ENCODE peak calls at places on chromosomes 4 and X, in six cellular contexts. Y is RWPE1, U is A673, G is mammary epithelial cell, C is AG10803, N is MM.1S. K is an unnamed sample.

GRCh38 chr4:72360075-72360474 is 208.9 kb downstream of the ADAMTS3 start:
- DNase-seq in Y (no peak), U (no peak), G (no peak), C (no peak), N (no peak), K (no peak)

GRCh38 chr4:59608466-59608865 is 1591.7 kb upstream of the ADGRL3 start:
- DNase-seq in Y (peak), U (no peak), G (peak), C (peak), N (no peak), K (peak)

GRCh38 chr4:121016630-121017029 is 55.7 kb downstream of the NDNF start:
- DNase-seq in Y (no peak), U (no peak), G (no peak), C (no peak), N (no peak), K (no peak)

GRCh38 chr4:15186149-15186548 is 183.9 kb downstream of the CPEB2 start:
- DNase-seq in Y (no peak), U (no peak), G (peak), C (peak), N (no peak), K (no peak)

GRCh38 chr4:41327770-41328169 is 71.0 kb downstream of the UCHL1 start:
- DNase-seq in Y (no peak), U (no peak), G (no peak), C (no peak), N (no peak), K (no peak)

GRCh38 chr4:67687639-67688038 is 13.3 kb downstream of the UBA6 start:
- DNase-seq in Y (no peak), U (no peak), G (no peak), C (peak), N (no peak), K (no peak)

GRCh38 chr4:42306221-42307109 is 90.8 kb upstream of the SHISA3 start:
- DNase-seq in Y (no peak), U (no peak), G (no peak), C (no peak), N (no peak), K (peak)

GRCh38 chr4:162229670-162230069 is 65.9 kb upstream of the FSTL5 start:
- DNase-seq in Y (no peak), U (no peak), G (peak), C (no peak), N (no peak), K (peak)

GRCh38 chr4:52721968-52722814 is 29.0 kb downstream of the ERVMER34-1 start:
- DNase-seq in Y (peak), U (peak), G (peak), C (peak), N (peak), K (peak)

DNA sequence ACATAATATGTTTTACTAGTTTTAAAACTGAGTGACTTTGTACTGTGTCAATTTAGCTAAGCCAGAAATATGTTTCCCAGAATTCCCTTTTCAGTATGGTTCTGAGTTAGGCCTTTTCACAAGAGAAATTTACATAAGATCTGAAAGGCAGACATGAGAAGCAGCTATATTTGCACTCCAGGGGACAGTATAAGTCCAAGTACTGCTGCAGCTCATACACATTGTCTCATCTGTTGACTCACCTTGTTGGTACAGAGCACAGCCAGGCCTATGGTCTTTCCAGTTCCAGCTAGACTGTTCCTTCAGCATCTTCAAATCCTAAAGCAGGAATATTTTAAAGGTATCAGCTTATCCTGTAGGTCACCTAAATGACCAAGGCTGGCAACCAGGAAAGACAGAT is 53.5 kb downstream of the BMP3 start:
- DNase-seq in Y (peak), U (no peak), G (peak), C (peak), N (no peak), K (peak)
- TF ChIP-seq CTCF in Y (no peak), U (no peak), G (peak), C (peak), N (no peak), K (peak)

GRCh38 chrX:65745992-65746391 is 78.5 kb downstream of the MSN start:
- DNase-seq in Y (no peak), U (no peak), G (no peak), C (no peak), N (no peak), K (peak)
- TF ChIP-seq CTCF in Y (no peak), U (peak), G (peak), C (no peak), N (peak), K (peak)

DNA sequence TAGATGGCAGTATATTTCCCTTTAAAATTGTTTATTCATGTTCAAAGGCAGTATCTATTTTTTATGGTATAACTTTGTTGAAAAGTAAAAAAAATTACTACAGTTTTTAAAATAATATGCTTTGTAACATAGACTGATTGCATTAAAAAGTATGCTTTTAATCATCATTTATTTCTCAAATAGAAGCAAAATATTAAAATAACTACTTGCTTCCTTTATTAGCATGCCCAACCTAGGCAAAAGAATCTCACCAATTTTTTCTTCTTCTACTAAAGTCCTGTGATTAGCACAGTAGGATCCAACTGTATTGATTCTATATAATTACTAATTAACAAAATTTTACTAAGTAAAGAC is 69.6 kb upstream of the NFKB1 start:
- DNase-seq in Y (no peak), U (no peak), G (no peak), C (no peak), N (no peak), K (no peak)
- TF ChIP-seq CTCF in Y (peak), U (no peak), G (no peak), C (no peak), N (no peak), K (no peak)

DNA sequence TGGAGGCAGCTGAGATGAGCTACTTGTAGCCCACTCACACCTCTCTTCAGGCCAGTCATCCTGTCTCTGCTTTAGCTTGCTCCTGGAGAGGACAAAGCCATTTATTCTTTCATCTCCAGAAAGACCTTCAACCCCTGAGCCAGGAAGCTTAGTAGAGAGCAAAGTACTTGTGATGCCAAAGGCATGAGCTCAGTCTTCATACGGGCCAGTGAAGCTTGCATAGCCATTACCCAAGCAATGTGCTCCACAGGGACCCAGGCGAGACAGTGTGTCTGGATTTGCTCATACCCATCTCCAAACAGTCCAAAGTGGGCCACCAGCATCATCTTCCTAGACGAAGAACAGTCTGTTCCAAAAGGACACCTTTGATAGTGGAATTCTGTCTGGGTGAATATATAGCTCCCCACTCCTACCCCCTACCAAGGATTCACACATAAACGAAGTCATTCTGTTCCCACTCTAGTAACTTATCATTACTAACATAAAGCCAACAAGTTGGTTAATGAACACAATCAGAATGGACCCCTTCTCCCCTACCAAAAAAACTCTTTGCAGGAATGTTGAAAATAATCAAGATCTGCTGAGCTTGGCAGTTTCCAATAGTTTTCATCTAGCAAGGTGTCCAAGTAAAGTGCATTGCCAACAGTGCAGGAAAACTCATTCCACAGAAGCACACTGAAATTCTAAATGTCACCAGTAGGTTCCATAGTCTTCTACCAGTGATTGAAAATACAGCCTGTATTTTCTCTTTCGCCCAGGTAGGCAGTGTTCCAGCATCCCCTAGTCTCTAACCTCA is 6.7 kb downstream of the TNMD start:
- DNase-seq in Y (no peak), U (no peak), G (no peak), C (no peak), N (no peak), K (no peak)
- TF ChIP-seq CTCF in Y (no peak), U (no peak), G (no peak), C (no peak), N (no peak), K (no peak)

GRCh38 chr4:172202480-172203076 is 389.4 kb downstream of the GALNTL6 start:
- DNase-seq in Y (peak), U (peak), G (no peak), C (peak), N (peak), K (peak)
- TF ChIP-seq CTCF in Y (peak), U (peak), G (peak), C (peak), N (peak), K (peak)

GRCh38 chr4:145885666-145886065 is 53.0 kb downstream of the ZNF827 start:
- DNase-seq in Y (no peak), U (no peak), G (no peak), C (no peak), N (no peak), K (no peak)

GRCh38 chr4:145886871-145887240 is 51.8 kb downstream of the ZNF827 start:
- DNase-seq in Y (no peak), U (no peak), G (no peak), C (no peak), N (no peak), K (no peak)

GRCh38 chr4:145887241-145887964 is 51.2 kb downstream of the ZNF827 start:
- DNase-seq in Y (no peak), U (peak), G (no peak), C (peak), N (no peak), K (no peak)

GRCh38 chr4:145890689-145891088 is 47.9 kb downstream of the ZNF827 start:
- DNase-seq in Y (no peak), U (peak), G (no peak), C (no peak), N (no peak), K (no peak)

GRCh38 chr4:145888393-145888792 is 50.2 kb downstream of the ZNF827 start:
- DNase-seq in Y (no peak), U (no peak), G (no peak), C (no peak), N (no peak), K (no peak)
- TF ChIP-seq CTCF in Y (no peak), U (peak), G (peak), C (peak), N (peak), K (no peak)

DNA sequence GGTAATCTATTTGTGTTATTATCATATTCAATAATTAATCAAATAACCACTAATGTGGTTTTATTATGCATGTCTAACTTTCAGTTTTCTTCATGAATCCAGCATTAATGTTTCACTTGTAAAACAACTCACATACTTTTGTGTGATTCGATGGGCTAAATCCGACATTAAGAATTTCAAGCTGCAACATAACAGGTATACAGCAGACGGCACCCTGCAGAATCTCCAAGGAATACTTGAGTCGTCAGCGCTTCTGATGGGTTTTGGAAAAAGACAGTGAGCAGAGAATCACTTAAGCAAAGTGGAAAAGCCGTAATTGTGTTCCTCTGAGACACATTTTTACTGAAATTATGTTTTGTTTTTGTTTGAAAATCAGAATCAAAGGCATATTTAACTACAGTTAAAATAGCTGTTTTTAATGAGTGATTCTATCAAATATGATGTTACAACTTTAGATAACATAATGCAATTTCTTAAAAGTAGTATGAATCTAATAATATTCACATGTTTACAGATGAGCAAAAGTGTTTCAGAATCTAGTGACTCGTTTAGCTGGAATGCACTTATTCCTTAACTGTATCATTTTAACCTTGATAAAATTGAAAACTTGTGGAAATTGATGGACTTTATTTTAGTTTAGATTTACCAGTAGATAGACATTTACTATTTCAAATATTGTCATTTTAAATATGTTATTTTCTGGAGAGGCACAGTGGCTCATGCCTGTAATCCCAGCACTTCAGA is 514.8 kb downstream of the CCSER1 start:
- DNase-seq in Y (peak), U (no peak), G (no peak), C (no peak), N (no peak), K (peak)
- TF ChIP-seq CTCF in Y (peak), U (no peak), G (peak), C (no peak), N (no peak), K (no peak)

GRCh38 chr4:8411351-8412180 is 29.0 kb downstream of the ACOX3 start:
- DNase-seq in Y (no peak), U (no peak), G (no peak), C (no peak), N (no peak), K (no peak)

GRCh38 chr4:8412288-8412687 is 28.2 kb downstream of the ACOX3 start:
- DNase-seq in Y (no peak), U (no peak), G (no peak), C (no peak), N (no peak), K (no peak)

GRCh38 chr4:8409271-8410065 is 31.1 kb downstream of the ACOX3 start:
- DNase-seq in Y (no peak), U (peak), G (peak), C (peak), N (no peak), K (no peak)

GRCh38 chr4:8410066-8410600 is 30.4 kb downstream of the ACOX3 start:
- DNase-seq in Y (no peak), U (no peak), G (no peak), C (no peak), N (no peak), K (no peak)

GRCh38 chr4:8410641-8411271 is 29.8 kb downstream of the ACOX3 start:
- DNase-seq in Y (peak), U (peak), G (peak), C (peak), N (no peak), K (peak)
- TF ChIP-seq CTCF in Y (peak), U (peak), G (peak), C (peak), N (no peak), K (no peak)

GRCh38 chrX:46386511-46386910 is 158.7 kb downstream of the ZNF674 start:
- DNase-seq in Y (no peak), U (no peak), G (no peak), C (no peak), N (no peak), K (peak)

GRCh38 chrX:46380148-46380752 is 165.0 kb downstream of the ZNF674 start:
- DNase-seq in Y (no peak), U (no peak), G (no peak), C (no peak), N (peak), K (no peak)

GRCh38 chrX:46382595-46382994 is 162.6 kb downstream of the ZNF674 start:
- DNase-seq in Y (no peak), U (no peak), G (no peak), C (no peak), N (no peak), K (no peak)

GRCh38 chrX:46383006-46383405 is 162.2 kb downstream of the ZNF674 start:
- DNase-seq in Y (no peak), U (no peak), G (no peak), C (no peak), N (no peak), K (no peak)

GRCh38 chrX:46381630-46382029 is 163.6 kb downstream of the ZNF674 start:
- DNase-seq in Y (no peak), U (peak), G (peak), C (peak), N (peak), K (peak)
- TF ChIP-seq CTCF in Y (no peak), U (peak), G (peak), C (peak), N (peak), K (peak)

GRCh38 chr4:155164705-155165104 is 43.7 kb upstream of the NPY2R start:
- DNase-seq in Y (no peak), U (no peak), G (no peak), C (no peak), N (no peak), K (no peak)

GRCh38 chr4:155174668-155175067 is 33.8 kb upstream of the NPY2R start:
- DNase-seq in Y (no peak), U (no peak), G (no peak), C (no peak), N (no peak), K (no peak)

GRCh38 chr4:155173371-155173770 is 35.1 kb upstream of the NPY2R start:
- DNase-seq in Y (no peak), U (peak), G (no peak), C (no peak), N (no peak), K (peak)

DNA sequence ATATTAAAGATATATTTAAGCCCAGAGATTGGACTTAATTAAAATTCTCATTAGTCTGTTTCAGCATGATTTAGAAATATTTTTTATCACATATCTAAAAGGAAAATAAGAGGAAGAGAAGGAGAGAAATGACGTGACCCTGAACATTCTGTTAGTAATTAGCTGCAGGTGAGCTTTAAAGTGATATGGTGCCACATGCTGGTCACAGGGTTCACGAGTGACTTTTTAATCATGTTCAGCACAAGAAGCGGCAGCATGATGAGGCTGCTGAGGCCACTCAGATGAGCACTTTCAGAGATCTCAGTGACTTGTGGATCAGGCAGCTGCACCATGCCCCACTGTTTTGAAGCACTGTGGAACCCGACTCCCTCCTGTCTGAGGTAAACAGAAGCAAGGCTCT is 37.9 kb upstream of the NPY2R start:
- DNase-seq in Y (no peak), U (no peak), G (no peak), C (no peak), N (no peak), K (no peak)
- TF ChIP-seq CTCF in Y (no peak), U (no peak), G (no peak), C (no peak), N (no peak), K (no peak)